ENCODE peak calls at places on chromosomes 5 and 9, in four cellular contexts. Y, V, D and U are unnamed samples.

GRCh38 chr5:2329741-2330140 is 421.7 kb downstream of the IRX2 start:
- DNase-seq in Y (no peak), V (no peak), D (no peak), U (no peak)

GRCh38 chr5:136055612-136056302 is 27.0 kb downstream of the TGFBI start:
- DNase-seq in Y (no peak), V (no peak), D (no peak), U (no peak)

GRCh38 chr5:112738180-112738560 is 485 bp downstream of the APC start:
- DNase-seq in Y (no peak), V (no peak), D (no peak), U (no peak)

GRCh38 chr5:2022436-2022835 is 139.7 kb upstream of the IRX4 start:
- DNase-seq in Y (no peak), V (no peak), D (no peak), U (no peak)

GRCh38 chr9:378263-378662 is 163.6 kb downstream of the DOCK8 start:
- DNase-seq in Y (no peak), V (no peak), D (no peak), U (no peak)

GRCh38 chr5:171483453-171484177 is 64.2 kb downstream of the FGF18 start:
- DNase-seq in Y (no peak), V (no peak), D (no peak), U (no peak)

GRCh38 chr5:146137967-146138403 is 32.6 kb upstream of the PLAC8L1 start:
- DNase-seq in Y (no peak), V (no peak), D (no peak), U (no peak)

GRCh38 chr5:150097152-150097551 is 10.8 kb upstream of the CSF1R start:
- DNase-seq in Y (no peak), V (no peak), D (no peak), U (no peak)

GRCh38 chr5:172412724-172413260 is 41.5 kb downstream of the SH3PXD2B start:
- DNase-seq in Y (no peak), V (no peak), D (no peak), U (no peak)

GRCh38 chr9:87816041-87816440 is 66.6 kb upstream of the SPATA31E1 start:
- DNase-seq in Y (no peak), V (no peak), D (no peak), U (no peak)

GRCh38 chr5:171420429-171421231 is 1.2 kb downstream of the FGF18 start:
- DNase-seq in Y (no peak), V (no peak), D (no peak), U (no peak)

GRCh38 chr9:36147441-36148175 is 11.1 kb downstream of the GLIPR2 start:
- DNase-seq in Y (no peak), V (no peak), D (no peak), U (no peak)

GRCh38 chr9:75238311-75238976 is 150.1 kb downstream of the OSTF1 start:
- DNase-seq in Y (peak; percentile 10), V (peak; percentile 4), D (no peak), U (no peak)

GRCh38 chr5:1987471-1987870 is 104.7 kb upstream of the IRX4 start:
- DNase-seq in Y (no peak), V (no peak), D (no peak), U (no peak)

GRCh38 chr5:124193371-124193789 is 553.1 kb downstream of the ZNF608 start:
- DNase-seq in Y (no peak), V (no peak), D (no peak), U (no peak)

GRCh38 chr5:886716-887325 is 5.8 kb downstream of the BRD9 start:
- DNase-seq in Y (no peak), V (no peak), D (no peak), U (no peak)

GRCh38 chr5:42951169-42951846 is 88.8 kb downstream of the ANXA2R start:
- DNase-seq in Y (peak; percentile 72), V (peak; percentile 54), D (peak; percentile 39), U (peak; percentile 62)

GRCh38 chr5:72036951-72037350 is 70.3 kb upstream of the MAP1B start:
- DNase-seq in Y (no peak), V (no peak), D (no peak), U (no peak)

GRCh38 chr9:21779397-21779796 is 23.0 kb upstream of the MTAP start:
- DNase-seq in Y (no peak), V (no peak), D (no peak), U (no peak)

GRCh38 chr9:69615880-69616279 is 56.3 kb downstream of the APBA1 start:
- DNase-seq in Y (no peak), V (no peak), D (no peak), U (no peak)

GRCh38 chr5:172637122-172637580 is 3.9 kb upstream of the NEURL1B start:
- DNase-seq in Y (no peak), V (no peak), D (no peak), U (no peak)

GRCh38 chr5:133366438-133366837 is 245.9 kb downstream of the FSTL4 start:
- DNase-seq in Y (no peak), V (no peak), D (no peak), U (no peak)

GRCh38 chr5:31811210-31811609 is 172.3 kb downstream of the PDZD2 start:
- DNase-seq in Y (no peak), V (no peak), D (no peak), U (no peak)

GRCh38 chr9:105064248-105065118 is 136.5 kb upstream of the ABCA1 start:
- DNase-seq in Y (no peak), V (no peak), D (no peak), U (no peak)

GRCh38 chr5:145510324-145510723 is 324.8 kb downstream of the PRELID2 start:
- DNase-seq in Y (no peak), V (no peak), D (no peak), U (no peak)

GRCh38 chr5:120479066-120479465 is 15.0 kb downstream of the PRR16 start:
- DNase-seq in Y (no peak), V (no peak), D (no peak), U (no peak)

GRCh38 chr9:137044042-137044441 is 1.9 kb downstream of the NPDC1 start:
- DNase-seq in Y (no peak), V (no peak), D (no peak), U (no peak)